ENCODE peak calls at places on chromosomes 11 and 22, in nine cellular contexts. One of them, this sample, is unnamed.
A peak's percentile ranks its signal among the peaks of the same experiment; 100 is the strongest.

GRCh38 chr22:33443688-33444087 is 385.5 kb upstream of the SYN3 start:
- DNase-seq in foreskin fibroblast: no peak
- DNase-seq in IMR-90: no peak
- DNase-seq in tibial nerve: no peak
- DNase-seq in transverse colon: no peak
- DNase-seq in stomach: no peak
- DNase-seq in endothelial cell: no peak
- DNase-seq in colonic mucosa: no peak
- DNase-seq in lower lobe of right lung: no peak
- DNase-seq in this sample: no peak

GRCh38 chr11:122167100-122167499 is 51.1 kb upstream of the BLID start:
- DNase-seq in colonic mucosa: no peak
- DNase-seq in foreskin fibroblast: peak; percentile 81
- DNase-seq in endothelial cell: no peak
- DNase-seq in stomach: no peak
- DNase-seq in transverse colon: no peak
- DNase-seq in lower lobe of right lung: no peak
- DNase-seq in tibial nerve: no peak
- DNase-seq in IMR-90: peak; percentile 85
- DNase-seq in this sample: no peak

GRCh38 chr11:114813216-114813615 is 134.9 kb downstream of the NXPE2 start:
- DNase-seq in colonic mucosa: no peak
- DNase-seq in foreskin fibroblast: no peak
- DNase-seq in transverse colon: no peak
- DNase-seq in endothelial cell: no peak
- DNase-seq in IMR-90: no peak
- DNase-seq in stomach: no peak
- DNase-seq in tibial nerve: no peak
- DNase-seq in lower lobe of right lung: no peak
- DNase-seq in this sample: no peak

GRCh38 chr11:76030973-76031590 is 175.2 kb downstream of the WNT11 start:
- DNase-seq in lower lobe of right lung: no peak
- DNase-seq in stomach: no peak
- DNase-seq in endothelial cell: no peak
- DNase-seq in foreskin fibroblast: peak; percentile 73
- DNase-seq in colonic mucosa: no peak
- DNase-seq in transverse colon: no peak
- DNase-seq in tibial nerve: no peak
- DNase-seq in IMR-90: no peak
- DNase-seq in this sample: peak; percentile 2

GRCh38 chr11:31767665-31768064 is 43.5 kb downstream of the PAX6 start:
- DNase-seq in colonic mucosa: no peak
- DNase-seq in stomach: no peak
- DNase-seq in foreskin fibroblast: no peak
- DNase-seq in lower lobe of right lung: no peak
- DNase-seq in tibial nerve: no peak
- DNase-seq in transverse colon: no peak
- DNase-seq in endothelial cell: no peak
- DNase-seq in IMR-90: no peak
- DNase-seq in this sample: no peak

GRCh38 chr11:44927174-44927661 is 23.5 kb downstream of the TP53I11 start:
- DNase-seq in tibial nerve: peak; percentile 29
- DNase-seq in endothelial cell: peak; percentile 78
- DNase-seq in IMR-90: peak; percentile 66
- DNase-seq in transverse colon: peak; percentile 74
- DNase-seq in stomach: peak; percentile 74
- DNase-seq in colonic mucosa: peak; percentile 77
- DNase-seq in foreskin fibroblast: peak; percentile 84
- DNase-seq in lower lobe of right lung: peak; percentile 75
- DNase-seq in this sample: peak; percentile 86

GRCh38 chr11:76689861-76690260 is 19.3 kb upstream of the LRRC32 start:
- DNase-seq in transverse colon: no peak
- DNase-seq in foreskin fibroblast: no peak
- DNase-seq in lower lobe of right lung: no peak
- DNase-seq in colonic mucosa: no peak
- DNase-seq in stomach: no peak
- DNase-seq in IMR-90: no peak
- DNase-seq in endothelial cell: no peak
- DNase-seq in tibial nerve: no peak
- DNase-seq in this sample: no peak

GRCh38 chr11:8777907-8778767 is 95.5 kb downstream of the RPL27A start:
- DNase-seq in foreskin fibroblast: peak; percentile 83
- DNase-seq in colonic mucosa: no peak
- DNase-seq in endothelial cell: no peak
- DNase-seq in tibial nerve: no peak
- DNase-seq in stomach: no peak
- DNase-seq in lower lobe of right lung: no peak
- DNase-seq in IMR-90: peak; percentile 71
- DNase-seq in transverse colon: peak; percentile 33
- DNase-seq in this sample: no peak

GRCh38 chr11:94895971-94896370 is 77.4 kb downstream of the CWC15 start:
- DNase-seq in endothelial cell: no peak
- DNase-seq in transverse colon: no peak
- DNase-seq in foreskin fibroblast: peak; percentile 74
- DNase-seq in tibial nerve: no peak
- DNase-seq in lower lobe of right lung: no peak
- DNase-seq in colonic mucosa: no peak
- DNase-seq in stomach: no peak
- DNase-seq in IMR-90: peak; percentile 73
- DNase-seq in this sample: no peak

GRCh38 chr11:68903288-68903630 is 373 bp downstream of the MRPL21 start:
- DNase-seq in foreskin fibroblast: no peak
- DNase-seq in endothelial cell: no peak
- DNase-seq in IMR-90: no peak
- DNase-seq in lower lobe of right lung: no peak
- DNase-seq in colonic mucosa: no peak
- DNase-seq in tibial nerve: no peak
- DNase-seq in transverse colon: no peak
- DNase-seq in stomach: no peak
- DNase-seq in this sample: no peak

GRCh38 chr11:129061466-129062194 is 119.0 kb upstream of the TP53AIP1 start:
- DNase-seq in endothelial cell: no peak
- DNase-seq in transverse colon: no peak
- DNase-seq in stomach: no peak
- DNase-seq in IMR-90: peak; percentile 50
- DNase-seq in tibial nerve: no peak
- DNase-seq in foreskin fibroblast: peak; percentile 33
- DNase-seq in lower lobe of right lung: no peak
- DNase-seq in colonic mucosa: no peak
- DNase-seq in this sample: peak; percentile 52

GRCh38 chr11:45982656-45983470 is 60.4 kb downstream of the LARGE2 start:
- DNase-seq in endothelial cell: peak; percentile 31
- DNase-seq in IMR-90: peak; percentile 88
- DNase-seq in transverse colon: no peak
- DNase-seq in lower lobe of right lung: no peak
- DNase-seq in foreskin fibroblast: peak; percentile 88
- DNase-seq in stomach: no peak
- DNase-seq in tibial nerve: no peak
- DNase-seq in colonic mucosa: no peak
- DNase-seq in this sample: no peak

GRCh38 chr11:115912484-115912945 is 408.3 kb upstream of the CADM1 start:
- DNase-seq in lower lobe of right lung: no peak
- DNase-seq in foreskin fibroblast: no peak
- DNase-seq in endothelial cell: peak; percentile 25
- DNase-seq in colonic mucosa: no peak
- DNase-seq in IMR-90: peak; percentile 25
- DNase-seq in tibial nerve: no peak
- DNase-seq in stomach: no peak
- DNase-seq in transverse colon: no peak
- DNase-seq in this sample: no peak

GRCh38 chr22:43867839-43868652 is 5.7 kb upstream of the SULT4A1 start:
- DNase-seq in lower lobe of right lung: peak; percentile 69
- DNase-seq in foreskin fibroblast: peak; percentile 79
- DNase-seq in stomach: peak; percentile 50
- DNase-seq in tibial nerve: peak; percentile 41
- DNase-seq in colonic mucosa: peak; percentile 34
- DNase-seq in IMR-90: peak; percentile 73
- DNase-seq in endothelial cell: peak; percentile 85
- DNase-seq in transverse colon: peak; percentile 34
- DNase-seq in this sample: peak; percentile 67

GRCh38 chr11:114399903-114400221 is 449 bp downstream of the C11orf71 start:
- DNase-seq in transverse colon: no peak
- DNase-seq in lower lobe of right lung: peak; percentile 82
- DNase-seq in stomach: peak; percentile 63
- DNase-seq in tibial nerve: peak; percentile 55
- DNase-seq in colonic mucosa: no peak
- DNase-seq in IMR-90: no peak
- DNase-seq in endothelial cell: peak; percentile 53
- DNase-seq in foreskin fibroblast: no peak
- DNase-seq in this sample: peak; percentile 47

GRCh38 chr11:71305041-71305440 is 52.7 kb upstream of the SHANK2 start:
- DNase-seq in foreskin fibroblast: no peak
- DNase-seq in stomach: no peak
- DNase-seq in endothelial cell: no peak
- DNase-seq in tibial nerve: no peak
- DNase-seq in IMR-90: no peak
- DNase-seq in lower lobe of right lung: no peak
- DNase-seq in transverse colon: no peak
- DNase-seq in colonic mucosa: no peak
- DNase-seq in this sample: no peak

GRCh38 chr11:16081756-16082531 is 274.4 kb downstream of the SOX6 start:
- DNase-seq in lower lobe of right lung: no peak
- DNase-seq in stomach: no peak
- DNase-seq in foreskin fibroblast: peak; percentile 2
- DNase-seq in transverse colon: no peak
- DNase-seq in colonic mucosa: no peak
- DNase-seq in endothelial cell: no peak
- DNase-seq in tibial nerve: no peak
- DNase-seq in IMR-90: no peak
- DNase-seq in this sample: no peak

GRCh38 chr22:21942939-21943338 is 9.7 kb downstream of the PPM1F start:
- DNase-seq in colonic mucosa: no peak
- DNase-seq in endothelial cell: no peak
- DNase-seq in foreskin fibroblast: no peak
- DNase-seq in IMR-90: no peak
- DNase-seq in tibial nerve: peak; percentile 37
- DNase-seq in transverse colon: no peak
- DNase-seq in lower lobe of right lung: no peak
- DNase-seq in stomach: no peak
- DNase-seq in this sample: no peak

GRCh38 chr22:36454916-36455570 is 26.4 kb downstream of the TXN2 start:
- DNase-seq in stomach: peak; percentile 97
- DNase-seq in lower lobe of right lung: peak; percentile 97
- DNase-seq in foreskin fibroblast: peak; percentile 93
- DNase-seq in endothelial cell: peak; percentile 84
- DNase-seq in transverse colon: peak; percentile 98
- DNase-seq in tibial nerve: peak; percentile 79
- DNase-seq in IMR-90: peak; percentile 84
- DNase-seq in colonic mucosa: peak; percentile 97
- DNase-seq in this sample: peak; percentile 97
- TF ChIP-seq CTCF in stomach: no peak
- TF ChIP-seq CTCF in lower lobe of right lung: no peak
- TF ChIP-seq CTCF in foreskin fibroblast: no peak
- TF ChIP-seq CTCF in endothelial cell: no peak
- TF ChIP-seq CTCF in transverse colon: no peak
- TF ChIP-seq CTCF in tibial nerve: no peak
- TF ChIP-seq CTCF in IMR-90: no peak
- TF ChIP-seq CTCF in colonic mucosa: no peak
- TF ChIP-seq CTCF in this sample: no peak

DNA sequence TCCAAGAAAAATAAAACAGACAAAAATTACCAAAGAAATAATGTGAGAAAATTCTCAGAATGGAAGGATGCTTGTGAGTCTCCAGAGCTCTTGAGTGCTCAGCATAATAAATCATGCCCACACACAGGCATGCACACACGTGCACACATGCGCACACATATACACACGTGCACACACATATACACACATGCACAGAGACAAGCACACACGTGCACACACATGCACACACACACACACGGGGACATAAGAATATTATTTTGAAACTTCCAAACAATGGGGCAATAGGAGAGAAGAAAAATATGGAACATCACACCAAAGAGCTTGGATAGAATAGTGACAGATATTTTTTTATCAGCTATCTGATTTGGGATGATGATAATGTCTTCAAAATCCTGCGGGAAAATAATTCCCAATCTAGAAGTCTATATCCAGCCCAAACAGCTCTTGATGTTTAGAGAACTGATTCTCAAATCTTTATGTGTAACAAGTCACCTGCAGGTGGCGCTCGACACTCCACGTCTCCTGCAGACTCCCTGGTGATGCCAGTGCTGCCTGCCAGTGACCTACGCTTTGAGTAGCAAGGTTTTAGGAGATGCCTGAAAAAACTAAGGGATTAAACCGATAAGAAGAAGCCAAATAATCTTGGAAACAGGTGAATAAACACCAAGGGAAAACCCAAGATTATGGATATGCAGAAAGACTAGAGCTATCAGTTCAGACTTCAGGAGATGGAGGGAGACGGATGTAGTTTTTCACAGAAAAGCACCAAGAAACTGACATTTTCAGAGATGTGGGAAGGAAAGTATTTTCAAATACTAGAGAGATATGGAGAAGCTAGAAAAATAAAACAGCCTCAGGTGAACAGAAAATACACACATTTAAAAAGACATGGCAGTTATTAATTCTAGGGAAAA is 743.6 kb downstream of the ETS1 start:
- DNase-seq in IMR-90: peak; percentile 55
- DNase-seq in lower lobe of right lung: peak; percentile 75
- DNase-seq in stomach: peak; percentile 67
- DNase-seq in colonic mucosa: peak; percentile 74
- DNase-seq in endothelial cell: peak; percentile 83
- DNase-seq in foreskin fibroblast: peak; percentile 81
- DNase-seq in transverse colon: peak; percentile 61
- DNase-seq in tibial nerve: peak; percentile 60
- DNase-seq in this sample: peak; percentile 72
- TF ChIP-seq CTCF in IMR-90: peak; percentile 58
- TF ChIP-seq CTCF in lower lobe of right lung: peak; percentile 60
- TF ChIP-seq CTCF in stomach: no peak
- TF ChIP-seq CTCF in colonic mucosa: peak; percentile 43
- TF ChIP-seq CTCF in endothelial cell: peak; percentile 79
- TF ChIP-seq CTCF in foreskin fibroblast: peak; percentile 81
- TF ChIP-seq CTCF in transverse colon: peak; percentile 56
- TF ChIP-seq CTCF in tibial nerve: peak; percentile 50
- TF ChIP-seq CTCF in this sample: no peak

GRCh38 chr11:892106-892505 is 18.5 kb downstream of the CHID1 start:
- DNase-seq in endothelial cell: no peak
- DNase-seq in stomach: no peak
- DNase-seq in tibial nerve: no peak
- DNase-seq in foreskin fibroblast: no peak
- DNase-seq in lower lobe of right lung: no peak
- DNase-seq in IMR-90: no peak
- DNase-seq in colonic mucosa: no peak
- DNase-seq in transverse colon: no peak
- DNase-seq in this sample: no peak
- TF ChIP-seq CTCF in endothelial cell: no peak
- TF ChIP-seq CTCF in stomach: no peak
- TF ChIP-seq CTCF in tibial nerve: no peak
- TF ChIP-seq CTCF in foreskin fibroblast: no peak
- TF ChIP-seq CTCF in lower lobe of right lung: no peak
- TF ChIP-seq CTCF in IMR-90: no peak
- TF ChIP-seq CTCF in colonic mucosa: no peak
- TF ChIP-seq CTCF in transverse colon: no peak
- TF ChIP-seq CTCF in this sample: no peak

DNA sequence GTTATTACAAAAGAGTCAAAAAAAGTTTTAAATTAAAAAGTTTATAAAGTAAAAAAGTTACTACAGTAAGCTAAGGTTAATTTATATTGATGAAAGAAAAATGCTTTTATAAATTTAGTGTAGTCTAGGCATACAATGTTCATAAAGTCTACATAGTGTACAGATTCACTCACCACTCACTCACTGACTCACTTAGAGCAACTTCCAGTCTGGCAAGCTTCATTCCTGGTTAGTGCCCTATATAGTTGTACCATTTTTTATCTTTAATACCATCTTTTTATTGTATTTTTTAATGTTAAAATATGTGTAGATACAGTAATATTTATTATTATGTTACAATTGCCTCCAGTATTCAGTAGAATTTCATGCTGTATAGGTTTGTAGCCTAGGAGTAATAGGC is 2.6 kb upstream of the MMP10 start:
- DNase-seq in IMR-90: no peak
- DNase-seq in transverse colon: no peak
- DNase-seq in foreskin fibroblast: no peak
- DNase-seq in stomach: no peak
- DNase-seq in colonic mucosa: no peak
- DNase-seq in lower lobe of right lung: no peak
- DNase-seq in endothelial cell: no peak
- DNase-seq in tibial nerve: no peak
- DNase-seq in this sample: no peak
- TF ChIP-seq CTCF in IMR-90: no peak
- TF ChIP-seq CTCF in transverse colon: no peak
- TF ChIP-seq CTCF in foreskin fibroblast: no peak
- TF ChIP-seq CTCF in stomach: no peak
- TF ChIP-seq CTCF in colonic mucosa: no peak
- TF ChIP-seq CTCF in lower lobe of right lung: no peak
- TF ChIP-seq CTCF in endothelial cell: no peak
- TF ChIP-seq CTCF in tibial nerve: no peak
- TF ChIP-seq CTCF in this sample: no peak

This sample was measured in Calu3.